ENCODE peak calls at places on chromosomes 1 and 21, in four cellular contexts. D is uterus, E is IMR-90, S is A549. I is an unnamed sample.

GRCh38 chr1:39679821-39680220 is 7.9 kb upstream of the NT5C1A start:
- DNase-seq in S (no peak), D (no peak), E (no peak), I (no peak)

GRCh38 chr21:36647279-36648093 is 51.4 kb upstream of the SIM2 start:
- DNase-seq in D (no peak), E (peak; percentile 48), S (peak; percentile 35), I (no peak)

GRCh38 chr1:223189903-223190724 is 47.1 kb upstream of the TLR5 start:
- DNase-seq in E (peak; percentile 31), D (no peak), S (no peak), I (no peak)

GRCh38 chr21:16194851-16195251 is 465.1 kb downstream of the USP25 start:
- DNase-seq in S (peak; percentile 40), D (no peak), E (peak; percentile 17), I (peak; percentile 27)

GRCh38 chr1:32939655-32940371 is 24.8 kb downstream of the RNF19B start:
- DNase-seq in E (peak; percentile 96), D (peak; percentile 81), S (no peak), I (peak; percentile 55)

GRCh38 chr1:67256291-67257172 is 51.1 kb upstream of the IL12RB2 start:
- DNase-seq in E (no peak), S (no peak), D (no peak), I (no peak)

GRCh38 chr1:245923215-245923614 is 583.9 kb downstream of the SMYD3 start:
- DNase-seq in D (no peak), E (no peak), S (no peak), I (no peak)

GRCh38 chr1:34037109-34037508 is 127.9 kb downstream of the CSMD2 start:
- DNase-seq in D (no peak), S (no peak), E (no peak), I (no peak)

GRCh38 chr1:62180649-62181048 is 14.0 kb upstream of the L1TD1 start:
- DNase-seq in S (no peak), E (no peak), D (no peak), I (no peak)

GRCh38 chr1:97304366-97304765 is 582.8 kb downstream of the PTBP2 start:
- DNase-seq in S (no peak), D (no peak), E (no peak), I (no peak)

GRCh38 chr1:168428063-168428731 is 115.6 kb downstream of the XCL2 start:
- DNase-seq in D (peak; percentile 83), S (no peak), E (no peak), I (peak; percentile 22)

GRCh38 chr21:14901482-14901958 is 163.3 kb downstream of the NRIP1 start:
- DNase-seq in E (peak; percentile 64), S (no peak), D (no peak), I (no peak)

GRCh38 chr1:41348394-41348793 is 12.8 kb upstream of the FOXO6 start:
- DNase-seq in E (no peak), S (no peak), D (no peak), I (no peak)

GRCh38 chr21:38787461-38788274 is 18.1 kb upstream of the ETS2 start:
- DNase-seq in E (peak; percentile 76), D (no peak), S (peak; percentile 90), I (peak; percentile 54)

GRCh38 chr1:165073402-165074007 is 283.0 kb downstream of the LMX1A start:
- DNase-seq in S (peak; percentile 59), D (peak; percentile 33), E (peak; percentile 56), I (peak; percentile 20)

GRCh38 chr1:243525085-243525487 is 269.2 kb downstream of the SDCCAG8 start:
- DNase-seq in D (no peak), E (peak; percentile 87), S (peak; percentile 31), I (no peak)

GRCh38 chr1:10280442-10281350 is 70.3 kb downstream of the KIF1B start:
- DNase-seq in D (no peak), E (peak; percentile 68), S (no peak), I (no peak)

GRCh38 chr1:153548722-153549695 is at the start of gene S100A3:
- DNase-seq in D (peak; percentile 81), E (peak; percentile 91), S (peak; percentile 89), I (peak; percentile 70)

GRCh38 chr1:78045600-78045849 is 241 bp upstream of the GIPC2 start:
- DNase-seq in E (no peak), D (no peak), S (no peak), I (no peak)

GRCh38 chr1:22949807-22950462 is 22.7 kb downstream of the LACTBL1 start:
- DNase-seq in E (peak; percentile 8), D (no peak), S (no peak), I (no peak)

GRCh38 chr1:79353224-79353623 is 346.7 kb upstream of the ADGRL4 start:
- DNase-seq in S (peak; percentile 36), E (peak; percentile 74), D (no peak), I (peak; percentile 53)

GRCh38 chr1:21567241-21568005 is 58.2 kb downstream of the ALPL start:
- DNase-seq in E (peak; percentile 92), D (no peak), S (no peak), I (no peak)

GRCh38 chr1:175602186-175602585 is 141.2 kb downstream of the TNR start:
- DNase-seq in E (no peak), D (no peak), S (no peak), I (no peak)

GRCh38 chr1:184407816-184408510 is 21.1 kb downstream of the C1orf21 start:
- DNase-seq in D (no peak), E (peak; percentile 80), S (peak; percentile 41), I (no peak)

GRCh38 chr1:62561306-62561705 is 36.0 kb upstream of the ANGPTL3 start:
- DNase-seq in D (no peak), E (no peak), S (no peak), I (no peak)

GRCh38 chr1:208231929-208232360 is 12.2 kb downstream of the PLXNA2 start:
- DNase-seq in E (peak; percentile 87), D (no peak), S (no peak), I (no peak)

GRCh38 chr1:167135281-167135840 is 41.5 kb downstream of the STYXL2 start:
- DNase-seq in D (no peak), E (no peak), S (no peak), I (no peak)

GRCh38 chr1:44801491-44802305 is 1.5 kb downstream of the PLK3 start:
- DNase-seq in D (no peak), S (no peak), E (no peak), I (no peak)

GRCh38 chr1:243441601-243442000 is 185.8 kb downstream of the SDCCAG8 start:
- DNase-seq in E (no peak), D (no peak), S (no peak), I (no peak)

GRCh38 chr1:89262643-89263042 is 10.0 kb downstream of the GBP5 start:
- DNase-seq in E (peak; percentile 5), S (no peak), D (no peak), I (no peak)

GRCh38 chr1:17984510-17985085 is 123.0 kb upstream of the IGSF21 start:
- DNase-seq in D (no peak), S (peak; percentile 16), E (no peak), I (peak; percentile 69)

GRCh38 chr1:116390195-116390594 is 17.2 kb downstream of the ATP1A1 start:
- DNase-seq in S (no peak), D (no peak), E (no peak), I (peak; percentile 30)

GRCh38 chr1:79193211-79194079 is 186.9 kb upstream of the ADGRL4 start:
- DNase-seq in S (peak; percentile 18), D (peak; percentile 19), E (peak; percentile 74), I (no peak)

GRCh38 chr21:26449161-26449560 is 123.9 kb downstream of the CYYR1 start:
- DNase-seq in D (no peak), S (no peak), E (peak; percentile 43), I (no peak)

DNA sequence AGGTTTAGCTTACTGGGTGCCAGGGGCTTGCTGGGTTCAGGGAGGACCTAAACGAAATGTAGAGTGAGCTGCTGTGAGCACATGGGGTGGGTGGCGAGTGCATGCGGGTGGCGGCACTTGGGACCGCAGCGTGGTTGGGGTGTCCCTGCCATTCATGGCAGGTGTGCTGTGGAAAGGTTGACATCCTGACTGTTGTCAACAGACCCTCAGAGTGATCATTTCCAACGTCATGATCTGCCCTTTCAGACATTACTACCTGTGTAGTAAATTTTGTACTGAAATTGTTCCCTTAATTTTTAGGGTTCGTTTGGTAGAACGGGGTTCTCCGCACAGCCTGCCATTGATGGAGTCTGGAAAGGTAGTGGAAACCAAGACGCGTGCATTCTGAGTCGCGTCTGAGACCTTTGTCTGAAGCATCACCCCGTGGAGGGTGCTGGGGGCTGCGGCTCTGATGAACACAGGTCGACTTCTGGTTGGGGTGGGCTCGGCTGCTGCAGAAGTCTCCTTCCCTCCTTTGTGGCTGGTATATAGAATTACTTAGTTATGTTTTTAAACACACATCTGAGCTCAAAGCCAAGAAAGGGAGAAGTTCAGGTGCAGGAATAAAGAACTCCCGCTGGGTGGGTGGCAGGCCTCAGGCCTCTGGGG is 43.3 kb downstream of the S100B start:
- DNase-seq in D (no peak), S (no peak), E (no peak), I (peak; percentile 34)
- TF ChIP-seq POLR2A in D (no peak), S (no peak), E (no peak), I (no peak)

GRCh38 chr1:31154632-31155215 is 85.0 kb downstream of the NKAIN1 start:
- DNase-seq in E (peak; percentile 55), S (peak; percentile 80), D (peak; percentile 67), I (peak; percentile 84)
- TF ChIP-seq POLR2A in E (peak; percentile 55), S (peak; percentile 35), D (no peak), I (peak; percentile 69)

GRCh38 chr1:151459331-151460046 is at the start of gene POGZ:
- DNase-seq in D (peak; percentile 98), E (peak; percentile 98), S (peak; percentile 99), I (peak; percentile 96)
- TF ChIP-seq POLR2A in D (peak; percentile 57), E (peak; percentile 64), S (peak; percentile 30), I (peak; percentile 42)

GRCh38 chr1:31548518-31548898 is 27.8 kb upstream of the TINAGL1 start:
- DNase-seq in D (no peak), E (peak; percentile 21), S (no peak), I (no peak)

GRCh38 chr1:31551206-31551605 is 25.1 kb upstream of the TINAGL1 start:
- DNase-seq in D (no peak), S (no peak), E (no peak), I (no peak)

GRCh38 chr1:31552489-31552888 is 23.8 kb upstream of the TINAGL1 start:
- DNase-seq in E (no peak), D (no peak), S (no peak), I (no peak)

GRCh38 chr1:31548899-31549806 is 27.2 kb upstream of the TINAGL1 start:
- DNase-seq in S (peak; percentile 84), E (peak; percentile 82), D (peak; percentile 81), I (peak; percentile 98)

DNA sequence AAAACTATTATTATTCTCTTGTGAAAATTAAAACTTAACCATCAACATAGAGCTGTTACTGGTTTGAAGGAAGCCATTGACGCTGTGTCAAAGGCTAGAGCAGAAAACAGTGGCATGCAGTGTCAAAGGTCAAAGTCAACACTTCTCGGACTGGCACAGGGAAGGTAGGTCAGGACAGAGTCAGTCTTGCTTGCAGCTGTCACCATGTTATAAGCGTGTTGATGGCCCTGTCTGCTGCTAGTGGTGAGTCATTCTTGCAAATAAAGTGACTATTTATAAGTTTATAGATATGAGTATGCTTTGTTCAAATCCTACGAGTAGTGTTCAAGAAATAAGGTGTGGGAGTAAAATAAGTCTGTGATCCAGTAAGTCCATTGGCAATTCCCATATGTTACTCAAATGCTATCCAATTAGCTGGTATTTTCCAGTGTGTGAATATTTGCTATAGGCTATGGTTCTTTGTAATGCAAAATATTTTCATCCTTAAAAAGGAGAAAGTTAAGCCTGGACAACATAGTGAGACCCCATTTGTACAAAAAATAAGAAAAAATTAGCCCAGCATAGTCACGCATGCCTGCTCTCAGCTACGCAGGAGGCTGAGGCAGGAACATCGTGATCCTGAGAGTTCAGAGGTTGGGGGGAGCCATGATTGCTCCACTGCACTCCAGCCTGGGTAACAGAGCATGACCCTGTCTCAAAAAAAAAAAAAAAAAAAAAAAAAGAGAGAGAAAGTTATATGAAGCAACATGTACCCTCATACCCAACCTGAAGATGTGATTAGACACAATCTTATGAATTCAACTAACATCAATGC is 26.3 kb upstream of the TINAGL1 start:
- DNase-seq in D (no peak), E (no peak), S (no peak), I (no peak)
- TF ChIP-seq POLR2A in D (no peak), E (no peak), S (no peak), I (no peak)